ENCODE peak calls at places on chromosomes 7 and 10, in seven cellular contexts. W is upper lobe of right lung, C is HL-60, Q is pancreas, P is PC-9, X is endothelial cell of umbilical vein, I is SJSA1. N is an unnamed sample. For H3K27me3, the result is how much of the 10 kb centered on the place peaks cover.

GRCh38 chr7:118183254-118183585 is 744 bp upstream of the LSM8 start:
- DNase-seq in P (no peak), I (no peak), C (no peak), Q (no peak), W (no peak), X (no peak), N (no peak)

GRCh38 chr10:80664071-80664680 is 126.5 kb downstream of the SH2D4B start:
- DNase-seq in Q (peak), W (peak), X (peak), I (peak), P (no peak), C (peak), N (peak)

GRCh38 chr7:33745934-33746333 is 159.4 kb upstream of the BMPER start:
- DNase-seq in I (no peak), W (no peak), P (no peak), Q (no peak), X (peak), C (no peak), N (no peak)

GRCh38 chr7:77800158-77800557 is 1.6 kb downstream of the PHTF2 start:
- DNase-seq in Q (no peak), C (no peak), I (no peak), P (no peak), W (no peak), X (peak), N (no peak)

GRCh38 chr7:157044943-157045660 is 34.6 kb upstream of the MNX1 start:
- DNase-seq in I (no peak), X (no peak), W (no peak), C (no peak), Q (peak), P (no peak), N (no peak)

GRCh38 chr7:102875700-102876192 is 37.1 kb upstream of the LRRC17 start:
- DNase-seq in I (peak), Q (no peak), P (peak), C (no peak), W (no peak), X (peak), N (no peak)

GRCh38 chr7:72080349-72080766 is 331.8 kb downstream of the CALN1 start:
- DNase-seq in Q (no peak), X (no peak), P (no peak), C (no peak), I (no peak), W (no peak), N (no peak)

GRCh38 chr7:98394377-98394836 is 6.5 kb downstream of the BAIAP2L1 start:
- DNase-seq in P (no peak), I (peak), X (no peak), Q (no peak), W (no peak), C (no peak), N (no peak)

GRCh38 chr7:84674236-84674913 is 479.8 kb upstream of the SEMA3A start:
- DNase-seq in W (no peak), P (no peak), C (no peak), I (peak), X (peak), Q (no peak), N (no peak)

GRCh38 chr7:45625714-45626440 is 51.7 kb downstream of the ADCY1 start:
- DNase-seq in W (no peak), P (no peak), Q (no peak), X (no peak), I (no peak), C (no peak), N (no peak)

GRCh38 chr7:73758581-73759138 is 11.4 kb downstream of the CLDN3 start:
- DNase-seq in P (no peak), C (no peak), X (no peak), I (no peak), Q (peak), W (no peak), N (peak)

GRCh38 chr7:128076831-128077271 is 45.6 kb upstream of the LRRC4 start:
- DNase-seq in P (no peak), I (no peak), Q (peak), X (no peak), C (peak), W (peak), N (peak)

GRCh38 chr10:128563387-128563786 is 437.2 kb upstream of the MKI67 start:
- DNase-seq in P (no peak), Q (no peak), W (no peak), I (no peak), C (no peak), X (no peak), N (no peak)

GRCh38 chr10:68981074-68981473 is 7.5 kb upstream of the KIFBP start:
- DNase-seq in W (no peak), X (no peak), I (no peak), C (no peak), P (no peak), Q (no peak), N (no peak)

GRCh38 chr10:127977368-127978009 is 70.6 kb downstream of the PTPRE start:
- DNase-seq in C (no peak), X (peak), Q (no peak), W (peak), I (peak), P (peak), N (no peak)

GRCh38 chr10:3775671-3776551 is 9.1 kb downstream of the KLF6 start:
- DNase-seq in I (peak), P (peak), X (peak), W (no peak), C (peak), Q (no peak), N (peak)

GRCh38 chr10:89206402-89207180 is 526 bp downstream of the CH25H start:
- DNase-seq in W (peak), X (no peak), P (no peak), Q (peak), I (no peak), C (no peak), N (peak)

GRCh38 chr10:78416031-78416800 is 382.6 kb downstream of the RPS24 start:
- DNase-seq in C (no peak), W (no peak), X (peak), I (peak), P (peak), Q (no peak), N (no peak)

GRCh38 chr10:17685227-17685840 is 41.4 kb downstream of the STAM start:
- DNase-seq in X (no peak), Q (no peak), I (no peak), P (no peak), W (no peak), C (no peak), N (no peak)

GRCh38 chr7:138478499-138478908 is 18.4 kb downstream of the TRIM24 start:
- DNase-seq in I (no peak), Q (no peak), W (no peak), C (no peak), P (peak), X (no peak), N (no peak)

GRCh38 chr7:111107989-111108388 is 17.1 kb downstream of the LRRN3 start:
- DNase-seq in X (no peak), P (no peak), W (no peak), I (no peak), C (no peak), Q (no peak), N (no peak)

GRCh38 chr7:110856704-110857103 is 234.2 kb upstream of the LRRN3 start:
- DNase-seq in C (no peak), P (no peak), X (no peak), Q (no peak), W (no peak), I (no peak), N (no peak)

GRCh38 chr10:81874878-81875679 is at the start of gene NRG3:
- DNase-seq in I (no peak), Q (no peak), C (no peak), P (no peak), W (peak), X (no peak), N (no peak)

GRCh38 chr10:55629792-55630490 is 731.1 kb downstream of the ZWINT start:
- DNase-seq in C (no peak), X (peak), I (no peak), P (no peak), W (peak), Q (peak), N (no peak)

GRCh38 chr10:114708717-114709352 is 50.8 kb upstream of the ABLIM1 start:
- DNase-seq in P (peak), X (peak), C (no peak), W (no peak), Q (no peak), I (peak), N (no peak)

GRCh38 chr7:28979791-28980190 is 21.7 kb upstream of the TRIL start:
- DNase-seq in X (no peak), I (no peak), W (no peak), P (no peak), Q (no peak), C (no peak), N (no peak)

GRCh38 chr10:24771943-24772747 is 48.5 kb upstream of the ARHGAP21 start:
- DNase-seq in C (no peak), P (no peak), I (peak), W (no peak), Q (no peak), X (no peak), N (no peak)

GRCh38 chr7:150340024-150340749 is 1.2 kb downstream of the RARRES2 start:
- DNase-seq in Q (peak), W (no peak), C (no peak), X (no peak), P (peak), I (no peak), N (no peak)

GRCh38 chr7:131692131-131692960 is 135.9 kb upstream of the PODXL start:
- DNase-seq in P (no peak), X (peak), C (peak), I (peak), W (peak), Q (peak), N (no peak)

GRCh38 chr10:3435671-3436070 is 263.1 kb upstream of the PITRM1 start:
- DNase-seq in W (no peak), Q (no peak), P (no peak), C (no peak), I (peak), X (peak), N (no peak)

DNA sequence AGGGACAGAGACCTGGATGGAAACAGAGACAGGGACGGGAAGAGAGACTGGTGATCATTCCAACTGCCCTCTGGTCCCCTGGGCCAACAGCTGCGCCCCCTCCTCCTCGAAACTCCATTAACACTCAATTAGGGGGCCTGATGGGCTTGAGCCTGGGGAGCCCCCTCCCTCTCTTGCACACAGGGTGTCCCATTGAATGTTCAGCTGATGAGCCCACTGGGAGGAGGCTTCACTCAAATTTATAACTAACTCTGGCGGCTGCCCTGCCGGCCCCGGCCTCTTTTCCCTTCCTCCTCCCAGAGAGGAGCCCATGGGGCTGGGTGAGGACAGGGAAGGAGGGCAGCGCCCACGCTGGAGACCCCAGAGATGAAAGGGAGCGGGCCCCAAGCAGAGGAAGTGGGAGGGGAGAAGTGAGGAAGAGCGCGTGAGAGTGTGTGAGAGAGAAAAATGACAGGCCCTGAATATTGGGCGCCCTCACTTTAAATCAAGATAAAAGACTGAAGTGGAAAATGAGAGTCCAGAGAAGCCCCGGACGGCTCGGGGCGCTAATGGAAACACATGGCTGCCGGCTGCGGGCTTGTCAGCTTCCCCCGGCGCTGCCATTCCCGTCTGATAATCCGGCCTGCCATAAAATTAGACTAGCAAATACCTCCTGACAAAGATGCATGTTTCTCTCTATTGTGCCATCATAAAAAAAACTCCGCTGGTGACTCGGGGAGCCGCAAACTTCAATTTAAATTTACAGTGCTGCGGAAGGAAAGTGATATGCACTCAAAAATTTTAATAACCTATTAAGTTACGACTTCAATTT is 58.0 kb upstream of the PAX2 start:
- DNase-seq in W (no peak), C (no peak), P (no peak), I (no peak), X (no peak), Q (peak), N (no peak)
- H3K27me3 ChIP-seq in W (half or more), C (half or more), P (half or more), I (half or more), X (half or more), Q (under half), N (under half)

GRCh38 chr7:43113622-43114450 is 1.4 kb downstream of the HECW1 start:
- DNase-seq in C (no peak), Q (no peak), I (peak), P (no peak), W (no peak), X (no peak), N (no peak)
- H3K4me3 ChIP-seq in C (no peak), Q (no peak), I (peak), P (no peak), W (peak), X (no peak), N (peak)

GRCh38 chr10:124451227-124451807 is 1.5 kb upstream of the NKX1-2 start:
- DNase-seq in W (no peak), P (no peak), I (no peak), Q (no peak), X (no peak), C (no peak), N (no peak)
- H3K27me3 ChIP-seq in W (half or more), P (under half), I (half or more), Q (under half), X (half or more), C (half or more), N (half or more)

GRCh38 chr7:155786491-155786890 is 25.8 kb downstream of the SHH start:
- DNase-seq in W (no peak), Q (no peak), X (no peak), C (no peak), I (no peak), P (no peak), N (no peak)

GRCh38 chr7:155789001-155789725 is 23.1 kb downstream of the SHH start:
- DNase-seq in X (no peak), Q (no peak), W (no peak), C (no peak), I (no peak), P (no peak), N (no peak)

GRCh38 chr7:155788616-155789000 is 23.7 kb downstream of the SHH start:
- DNase-seq in I (no peak), P (no peak), C (no peak), Q (no peak), X (no peak), W (no peak), N (no peak)

GRCh38 chr7:155785536-155785935 is 26.7 kb downstream of the SHH start:
- DNase-seq in X (peak), I (peak), P (no peak), Q (no peak), C (no peak), W (no peak), N (no peak)

GRCh38 chr7:155787171-155787851 is 25.0 kb downstream of the SHH start:
- DNase-seq in C (no peak), P (no peak), W (no peak), Q (no peak), I (no peak), X (no peak), N (no peak)
- H3K4me3 ChIP-seq in C (peak), P (no peak), W (peak), Q (no peak), I (no peak), X (peak), N (peak)

N was measured in breast epithelium.